ENCODE peak calls at places on chromosomes 3 and 15, in six cellular contexts. One of them, this sample, is unnamed.

GRCh38 chr3:71987828-71988227 is 202.9 kb upstream of the PROK2 start:
- DNase-seq in sigmoid colon: no peak
- DNase-seq in left kidney: peak; percentile 22
- DNase-seq in T-helper 9 cell: no peak
- DNase-seq in T-helper 2 cell treated with Interferon-gamma antibody and Interleukin-4, amounts not matched to agents 5 μg/mL and 100 μg/mL, for 36 hours: no peak
- DNase-seq in HFF-Myc: no peak
- DNase-seq in this sample: no peak

GRCh38 chr3:69462826-69463100 is 76.9 kb upstream of the FRMD4B start:
- DNase-seq in sigmoid colon: no peak
- DNase-seq in left kidney: no peak
- DNase-seq in T-helper 9 cell: no peak
- DNase-seq in T-helper 2 cell treated with Interferon-gamma antibody and Interleukin-4, amounts not matched to agents 5 μg/mL and 100 μg/mL, for 36 hours: no peak
- DNase-seq in HFF-Myc: no peak
- DNase-seq in this sample: no peak

GRCh38 chr3:72247645-72248388 is 462.9 kb upstream of the PROK2 start:
- DNase-seq in sigmoid colon: no peak
- DNase-seq in left kidney: no peak
- DNase-seq in T-helper 9 cell: no peak
- DNase-seq in T-helper 2 cell treated with Interferon-gamma antibody and Interleukin-4, amounts not matched to agents 5 μg/mL and 100 μg/mL, for 36 hours: no peak
- DNase-seq in HFF-Myc: no peak
- DNase-seq in this sample: no peak

GRCh38 chr15:59923508-59923907 is 80.6 kb upstream of the FOXB1 start:
- DNase-seq in sigmoid colon: no peak
- DNase-seq in left kidney: no peak
- DNase-seq in T-helper 9 cell: no peak
- DNase-seq in T-helper 2 cell treated with Interferon-gamma antibody and Interleukin-4, amounts not matched to agents 5 μg/mL and 100 μg/mL, for 36 hours: no peak
- DNase-seq in HFF-Myc: no peak
- DNase-seq in this sample: no peak

GRCh38 chr3:140904521-140904920 is 37.1 kb upstream of the SLC25A36 start:
- DNase-seq in sigmoid colon: no peak
- DNase-seq in left kidney: no peak
- DNase-seq in T-helper 9 cell: no peak
- DNase-seq in T-helper 2 cell treated with Interferon-gamma antibody and Interleukin-4, amounts not matched to agents 5 μg/mL and 100 μg/mL, for 36 hours: no peak
- DNase-seq in HFF-Myc: no peak
- DNase-seq in this sample: no peak

GRCh38 chr15:74422723-74423442 is 10.9 kb downstream of the SEMA7A start:
- DNase-seq in sigmoid colon: no peak
- DNase-seq in left kidney: peak; percentile 57
- DNase-seq in T-helper 9 cell: no peak
- DNase-seq in T-helper 2 cell treated with Interferon-gamma antibody and Interleukin-4, amounts not matched to agents 5 μg/mL and 100 μg/mL, for 36 hours: no peak
- DNase-seq in HFF-Myc: peak; percentile 29
- DNase-seq in this sample: no peak

GRCh38 chr3:114624047-114624445 is 330.2 kb downstream of the TIGIT start:
- DNase-seq in sigmoid colon: peak; percentile 92
- DNase-seq in left kidney: peak; percentile 69
- DNase-seq in T-helper 9 cell: no peak
- DNase-seq in T-helper 2 cell treated with Interferon-gamma antibody and Interleukin-4, amounts not matched to agents 5 μg/mL and 100 μg/mL, for 36 hours: no peak
- DNase-seq in HFF-Myc: no peak
- DNase-seq in this sample: no peak

GRCh38 chr3:157081681-157082210 is 78.2 kb downstream of the CCNL1 start:
- DNase-seq in sigmoid colon: peak; percentile 94
- DNase-seq in left kidney: peak; percentile 97
- DNase-seq in T-helper 9 cell: peak; percentile 92
- DNase-seq in T-helper 2 cell treated with Interferon-gamma antibody and Interleukin-4, amounts not matched to agents 5 μg/mL and 100 μg/mL, for 36 hours: peak; percentile 81
- DNase-seq in HFF-Myc: peak; percentile 87
- DNase-seq in this sample: peak; percentile 86

GRCh38 chr15:66588537-66588936 is 22.7 kb upstream of the LCTL start:
- DNase-seq in sigmoid colon: no peak
- DNase-seq in left kidney: no peak
- DNase-seq in T-helper 9 cell: no peak
- DNase-seq in T-helper 2 cell treated with Interferon-gamma antibody and Interleukin-4, amounts not matched to agents 5 μg/mL and 100 μg/mL, for 36 hours: no peak
- DNase-seq in HFF-Myc: no peak
- DNase-seq in this sample: no peak

GRCh38 chr3:52872245-52872644 is 25.1 kb downstream of the STIMATE start:
- DNase-seq in sigmoid colon: no peak
- DNase-seq in left kidney: no peak
- DNase-seq in T-helper 9 cell: no peak
- DNase-seq in T-helper 2 cell treated with Interferon-gamma antibody and Interleukin-4, amounts not matched to agents 5 μg/mL and 100 μg/mL, for 36 hours: no peak
- DNase-seq in HFF-Myc: no peak
- DNase-seq in this sample: no peak

GRCh38 chr15:83278191-83278590 is 6.3 kb downstream of the BNC1 start:
- DNase-seq in sigmoid colon: no peak
- DNase-seq in left kidney: no peak
- DNase-seq in T-helper 9 cell: no peak
- DNase-seq in T-helper 2 cell treated with Interferon-gamma antibody and Interleukin-4, amounts not matched to agents 5 μg/mL and 100 μg/mL, for 36 hours: no peak
- DNase-seq in HFF-Myc: no peak
- DNase-seq in this sample: no peak

GRCh38 chr3:123527046-123527445 is 57.8 kb downstream of the HACD2 start:
- DNase-seq in sigmoid colon: no peak
- DNase-seq in left kidney: no peak
- DNase-seq in T-helper 9 cell: no peak
- DNase-seq in T-helper 2 cell treated with Interferon-gamma antibody and Interleukin-4, amounts not matched to agents 5 μg/mL and 100 μg/mL, for 36 hours: no peak
- DNase-seq in HFF-Myc: no peak
- DNase-seq in this sample: no peak

GRCh38 chr3:142027713-142028112 is 121.6 kb downstream of the TFDP2 start:
- DNase-seq in sigmoid colon: no peak
- DNase-seq in left kidney: peak; percentile 69
- DNase-seq in T-helper 9 cell: no peak
- DNase-seq in T-helper 2 cell treated with Interferon-gamma antibody and Interleukin-4, amounts not matched to agents 5 μg/mL and 100 μg/mL, for 36 hours: peak; percentile 45
- DNase-seq in HFF-Myc: no peak
- DNase-seq in this sample: no peak

GRCh38 chr3:65751123-65751700 is 287.5 kb downstream of the MAGI1 start:
- DNase-seq in sigmoid colon: no peak
- DNase-seq in left kidney: peak; percentile 79
- DNase-seq in T-helper 9 cell: no peak
- DNase-seq in T-helper 2 cell treated with Interferon-gamma antibody and Interleukin-4, amounts not matched to agents 5 μg/mL and 100 μg/mL, for 36 hours: no peak
- DNase-seq in HFF-Myc: no peak
- DNase-seq in this sample: no peak

GRCh38 chr15:63072023-63072650 is 29.6 kb downstream of the TPM1 start:
- DNase-seq in sigmoid colon: no peak
- DNase-seq in left kidney: no peak
- DNase-seq in T-helper 9 cell: no peak
- DNase-seq in T-helper 2 cell treated with Interferon-gamma antibody and Interleukin-4, amounts not matched to agents 5 μg/mL and 100 μg/mL, for 36 hours: no peak
- DNase-seq in HFF-Myc: no peak
- DNase-seq in this sample: no peak

GRCh38 chr3:167709690-167710089 is 25.0 kb downstream of the PDCD10 start:
- DNase-seq in sigmoid colon: no peak
- DNase-seq in left kidney: no peak
- DNase-seq in T-helper 9 cell: no peak
- DNase-seq in T-helper 2 cell treated with Interferon-gamma antibody and Interleukin-4, amounts not matched to agents 5 μg/mL and 100 μg/mL, for 36 hours: no peak
- DNase-seq in HFF-Myc: no peak
- DNase-seq in this sample: no peak

GRCh38 chr3:42302924-42303634 is 37.1 kb upstream of the CCK start:
- DNase-seq in sigmoid colon: no peak
- DNase-seq in left kidney: no peak
- DNase-seq in T-helper 9 cell: no peak
- DNase-seq in T-helper 2 cell treated with Interferon-gamma antibody and Interleukin-4, amounts not matched to agents 5 μg/mL and 100 μg/mL, for 36 hours: no peak
- DNase-seq in HFF-Myc: no peak
- DNase-seq in this sample: no peak

GRCh38 chr3:12719541-12719940 is 39.5 kb downstream of the TMEM40 start:
- DNase-seq in sigmoid colon: no peak
- DNase-seq in left kidney: no peak
- DNase-seq in T-helper 9 cell: no peak
- DNase-seq in T-helper 2 cell treated with Interferon-gamma antibody and Interleukin-4, amounts not matched to agents 5 μg/mL and 100 μg/mL, for 36 hours: no peak
- DNase-seq in HFF-Myc: no peak
- DNase-seq in this sample: no peak

GRCh38 chr3:38157117-38157516 is 8.2 kb upstream of the OXSR1 start:
- DNase-seq in sigmoid colon: no peak
- DNase-seq in left kidney: no peak
- DNase-seq in T-helper 9 cell: no peak
- DNase-seq in T-helper 2 cell treated with Interferon-gamma antibody and Interleukin-4, amounts not matched to agents 5 μg/mL and 100 μg/mL, for 36 hours: no peak
- DNase-seq in HFF-Myc: no peak
- DNase-seq in this sample: no peak

GRCh38 chr3:111764645-111765091 is 94.4 kb upstream of the PHLDB2 start:
- DNase-seq in sigmoid colon: no peak
- DNase-seq in left kidney: no peak
- DNase-seq in T-helper 9 cell: no peak
- DNase-seq in T-helper 2 cell treated with Interferon-gamma antibody and Interleukin-4, amounts not matched to agents 5 μg/mL and 100 μg/mL, for 36 hours: no peak
- DNase-seq in HFF-Myc: peak; percentile 26
- DNase-seq in this sample: no peak

GRCh38 chr3:10457560-10457959 is 47.8 kb downstream of the ATP2B2 start:
- DNase-seq in sigmoid colon: no peak
- DNase-seq in left kidney: no peak
- DNase-seq in T-helper 9 cell: no peak
- DNase-seq in T-helper 2 cell treated with Interferon-gamma antibody and Interleukin-4, amounts not matched to agents 5 μg/mL and 100 μg/mL, for 36 hours: no peak
- DNase-seq in HFF-Myc: no peak
- DNase-seq in this sample: no peak

GRCh38 chr15:90994059-90994416 is 297 bp downstream of the PRC1 start:
- DNase-seq in sigmoid colon: no peak
- DNase-seq in left kidney: peak; percentile 52
- DNase-seq in T-helper 9 cell: no peak
- DNase-seq in T-helper 2 cell treated with Interferon-gamma antibody and Interleukin-4, amounts not matched to agents 5 μg/mL and 100 μg/mL, for 36 hours: no peak
- DNase-seq in HFF-Myc: no peak
- DNase-seq in this sample: peak; percentile 5

GRCh38 chr3:41328916-41329315 is 129.6 kb downstream of the CTNNB1 start:
- DNase-seq in sigmoid colon: no peak
- DNase-seq in left kidney: no peak
- DNase-seq in T-helper 9 cell: no peak
- DNase-seq in T-helper 2 cell treated with Interferon-gamma antibody and Interleukin-4, amounts not matched to agents 5 μg/mL and 100 μg/mL, for 36 hours: no peak
- DNase-seq in HFF-Myc: no peak
- DNase-seq in this sample: no peak

GRCh38 chr3:193787496-193787870 is 194.5 kb downstream of the OPA1 start:
- DNase-seq in sigmoid colon: no peak
- DNase-seq in left kidney: no peak
- DNase-seq in T-helper 9 cell: no peak
- DNase-seq in T-helper 2 cell treated with Interferon-gamma antibody and Interleukin-4, amounts not matched to agents 5 μg/mL and 100 μg/mL, for 36 hours: no peak
- DNase-seq in HFF-Myc: no peak
- DNase-seq in this sample: no peak

GRCh38 chr15:99384992-99385669 is 133.8 kb downstream of the LRRC28 start:
- DNase-seq in sigmoid colon: no peak
- DNase-seq in left kidney: no peak
- DNase-seq in T-helper 9 cell: no peak
- DNase-seq in T-helper 2 cell treated with Interferon-gamma antibody and Interleukin-4, amounts not matched to agents 5 μg/mL and 100 μg/mL, for 36 hours: no peak
- DNase-seq in HFF-Myc: no peak
- DNase-seq in this sample: no peak